ENCODE peak calls at places on chromosome 20, in four cellular contexts. B is tibial nerve, R is cardiac fibroblast, L is HL-60. E is an unnamed sample.

GRCh38 chr20:36355469-36356171 is 49.5 kb downstream of the DLGAP4 start:
- DNase-seq in B (no peak), R (peak), L (no peak), E (no peak)

GRCh38 chr20:34112600-34113061 is 588 bp upstream of the EIF2S2 start:
- DNase-seq in B (no peak), R (peak), L (no peak), E (peak)

GRCh38 chr20:41174373-41174772 is 37.0 kb downstream of the PLCG1 start:
- DNase-seq in B (no peak), R (no peak), L (no peak), E (no peak)

GRCh38 chr20:23668477-23668951 is 20.3 kb downstream of the CST4 start:
- DNase-seq in B (peak), R (peak), L (no peak), E (peak)

GRCh38 chr20:43448748-43449535 is 8.8 kb upstream of the SRSF6 start:
- DNase-seq in B (no peak), R (peak), L (no peak), E (peak)

GRCh38 chr20:24718696-24719095 is 230.4 kb upstream of the CST7 start:
- DNase-seq in B (no peak), R (no peak), L (no peak), E (no peak)

GRCh38 chr20:23669327-23669726 is 19.5 kb downstream of the CST4 start:
- DNase-seq in B (no peak), R (no peak), L (no peak), E (no peak)

GRCh38 chr20:63791497-63792156 is 39.4 kb downstream of the ZBTB46 start:
- DNase-seq in B (no peak), R (no peak), L (no peak), E (no peak)

DNA sequence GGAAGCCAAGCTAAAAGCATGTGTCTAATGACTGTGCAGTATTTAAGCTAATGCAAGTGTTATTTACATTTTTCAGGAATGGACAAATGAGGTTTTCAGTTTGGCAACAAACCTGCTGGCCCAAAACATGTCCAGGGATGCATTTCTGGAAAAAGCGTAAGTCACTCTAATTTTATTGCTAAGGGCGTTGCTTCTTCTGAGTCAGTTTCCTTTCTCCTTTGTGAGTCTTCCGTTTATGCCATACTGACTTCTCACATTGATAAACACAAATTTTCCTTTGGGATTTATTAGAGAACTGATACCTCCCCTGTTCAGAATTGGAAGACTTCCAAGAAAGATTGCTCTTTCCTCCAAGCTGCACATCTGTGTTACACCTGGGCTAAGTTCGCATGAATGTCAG is 422.9 kb upstream of the PLCB4 start:
- DNase-seq in B (no peak), R (peak), L (no peak), E (peak)
- H3K4me3 ChIP-seq in B (no peak), R (no peak), L (no peak), E (no peak)

GRCh38 chr20:50981714-50982048 is 23.1 kb downstream of the MOCS3 start:
- DNase-seq in B (no peak), R (no peak), L (no peak), E (no peak)

GRCh38 chr20:50977066-50978045 is 18.7 kb downstream of the MOCS3 start:
- DNase-seq in B (no peak), R (no peak), L (no peak), E (no peak)

GRCh38 chr20:50980071-50980681 is 21.6 kb downstream of the MOCS3 start:
- DNase-seq in B (no peak), R (peak), L (peak), E (peak)

GRCh38 chr20:50980851-50981713 is 22.5 kb downstream of the MOCS3 start:
- DNase-seq in B (no peak), R (peak), L (peak), E (peak)

DNA sequence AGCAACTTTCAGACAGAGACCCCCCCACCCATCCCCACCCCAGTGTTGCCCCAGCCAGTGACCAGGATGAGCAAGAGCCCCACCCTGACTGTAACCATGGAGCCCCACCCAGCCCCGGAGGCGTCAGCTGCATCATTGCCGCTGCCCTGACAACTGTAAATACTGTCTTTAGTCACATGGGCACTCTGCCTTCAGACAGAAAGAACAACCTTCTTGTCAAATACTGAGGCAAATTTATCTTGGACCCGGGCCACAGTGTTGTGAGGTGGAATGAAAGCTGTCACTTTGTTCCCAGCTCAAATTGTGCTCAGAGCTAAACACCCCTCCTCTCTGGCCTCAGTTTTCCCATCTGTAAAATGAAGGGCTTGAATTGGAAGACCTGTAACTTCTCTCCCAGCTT is 23.8 kb downstream of the MOCS3 start:
- DNase-seq in B (no peak), R (peak), L (no peak), E (peak)
- H3K4me3 ChIP-seq in B (no peak), R (no peak), L (no peak), E (no peak)

DNA sequence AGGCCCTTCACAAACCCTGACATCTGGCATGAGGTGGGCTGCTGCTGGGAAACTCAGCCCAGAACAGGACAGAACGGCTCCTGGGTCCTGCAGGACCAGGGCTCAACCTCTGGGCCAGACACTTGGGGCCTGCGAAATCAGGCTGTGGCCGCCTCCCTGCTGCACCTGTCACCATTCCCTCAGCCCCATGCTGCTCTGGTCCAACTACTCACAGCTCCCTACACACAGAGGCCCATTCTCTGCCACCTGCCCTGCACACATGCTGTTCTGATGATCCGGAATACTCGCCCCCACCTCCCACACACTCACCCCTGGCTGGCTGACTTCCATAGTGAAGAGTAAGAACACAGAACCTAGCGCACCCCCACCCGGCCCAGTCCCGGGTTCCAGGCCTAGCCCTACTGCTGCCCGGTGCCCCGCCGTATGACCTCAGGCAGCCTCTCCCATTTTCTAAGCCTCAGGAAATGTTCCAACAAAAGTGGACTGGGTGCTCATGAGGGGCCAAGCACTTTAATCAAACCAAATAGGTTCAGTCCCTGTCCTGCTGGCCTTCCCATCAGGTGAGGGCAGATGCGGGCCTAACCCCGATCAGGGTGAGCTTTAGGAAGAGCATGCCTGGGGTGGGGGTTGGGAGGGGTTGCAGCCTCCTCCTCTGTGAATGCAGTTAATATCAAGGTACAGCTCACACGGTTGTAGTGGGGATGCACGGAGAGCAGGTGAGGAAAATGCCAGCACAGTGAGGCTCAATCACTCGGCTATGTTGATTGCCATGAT is 3.9 kb downstream of the PEDS1 start:
- DNase-seq in B (no peak), R (no peak), L (no peak), E (no peak)
- H3K4me3 ChIP-seq in B (no peak), R (no peak), L (no peak), E (no peak)

DNA sequence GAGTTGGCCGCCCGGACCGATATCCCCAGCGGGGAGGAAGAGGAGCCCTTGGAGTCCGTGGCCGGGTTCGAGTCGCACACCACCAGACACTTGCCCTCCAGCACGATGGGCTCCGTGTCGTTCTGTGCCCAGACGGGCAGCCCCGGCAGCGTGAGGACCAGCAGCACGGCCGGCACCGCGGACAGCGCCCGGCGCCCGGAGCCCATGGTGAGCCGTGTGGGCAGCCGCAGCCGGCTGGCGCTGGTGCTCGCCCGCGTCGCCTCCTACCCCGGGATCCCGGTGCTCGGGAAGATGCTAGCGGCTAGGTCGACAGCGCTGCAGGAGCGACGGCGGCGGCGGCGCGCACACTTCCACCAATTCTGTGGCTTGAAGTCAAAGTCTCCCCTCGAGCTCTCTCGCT is 1.4 kb downstream of the CBLN4 start:
- DNase-seq in B (no peak), R (no peak), L (no peak), E (no peak)
- H3K4me3 ChIP-seq in B (no peak), R (no peak), L (no peak), E (no peak)

GRCh38 chr20:15799871-15800270 is 773.4 kb downstream of the KIF16B start:
- DNase-seq in B (no peak), R (peak), L (no peak), E (peak)
- H3K4me3 ChIP-seq in B (no peak), R (no peak), L (no peak), E (no peak)

GRCh38 chr20:5315807-5316187 is 957 bp downstream of the PROKR2 start:
- DNase-seq in B (no peak), R (no peak), L (no peak), E (no peak)

GRCh38 chr20:5312518-5312917 is 4.2 kb downstream of the PROKR2 start:
- DNase-seq in B (no peak), R (no peak), L (no peak), E (no peak)

GRCh38 chr20:5313916-5314315 is 2.8 kb downstream of the PROKR2 start:
- DNase-seq in B (no peak), R (no peak), L (no peak), E (no peak)

DNA sequence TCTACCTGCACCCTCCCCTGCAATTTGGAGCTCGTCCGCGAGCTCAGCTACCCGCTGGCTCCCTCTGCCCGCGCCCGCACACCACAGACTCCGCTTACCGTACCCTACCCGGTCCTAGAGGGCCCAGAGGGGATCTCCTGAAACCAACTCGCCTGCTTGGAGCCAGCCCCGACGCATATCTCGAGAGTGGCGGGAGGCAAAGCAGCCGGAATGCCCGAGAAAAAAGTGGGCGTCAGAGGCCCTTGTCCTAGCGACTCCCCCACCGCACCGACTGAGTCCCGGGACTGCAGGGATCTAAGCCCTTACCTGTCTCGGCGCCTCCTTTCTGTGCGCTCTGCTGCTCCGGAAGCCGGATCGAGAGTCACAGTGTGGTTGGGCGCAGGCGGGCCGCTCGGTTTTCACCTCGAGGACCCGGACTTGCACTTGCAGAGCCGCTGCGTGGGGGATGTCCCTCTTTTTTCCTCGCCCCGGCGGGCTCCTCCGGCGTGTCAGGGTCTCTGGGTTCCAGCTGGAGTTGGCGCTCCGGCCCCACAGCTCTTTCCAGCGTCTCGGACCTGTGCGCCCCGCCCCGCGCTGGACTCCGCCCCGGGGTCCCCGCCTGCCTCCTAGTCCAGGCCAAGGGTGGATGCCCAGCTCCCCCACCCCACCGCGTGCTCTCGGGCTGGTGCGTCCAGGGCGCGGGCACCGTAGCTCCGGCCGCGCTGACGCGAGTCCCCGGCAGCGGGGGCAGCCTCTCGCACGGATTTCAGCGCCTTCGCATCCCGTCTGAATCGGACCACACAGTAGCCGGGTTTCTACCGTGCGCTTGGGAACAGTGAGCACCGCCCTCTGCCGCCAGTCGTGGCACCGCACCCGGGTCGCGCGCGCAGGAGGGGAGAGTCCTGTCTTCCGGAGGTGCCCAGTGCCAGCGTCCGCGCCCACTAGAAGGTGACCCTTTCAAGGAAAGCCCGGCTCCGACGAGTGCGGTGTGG is at the start of gene PROKR2:
- DNase-seq in B (no peak), R (peak), L (no peak), E (no peak)
- H3K4me3 ChIP-seq in B (no peak), R (no peak), L (no peak), E (no peak)

E was measured in bronchial epithelial cell.